ENCODE peak calls at places on chromosome 18, in four cellular contexts. One of them, this sample, is unnamed.

GRCh38 chr18:31643003-31643402 is 41.4 kb downstream of the B4GALT6 start:
- DNase-seq in HepG2: no peak
- DNase-seq in H1: no peak
- DNase-seq in K562: no peak
- DNase-seq in this sample: no peak

GRCh38 chr18:32021756-32022564 is 3.3 kb downstream of the RNF125 start:
- DNase-seq in HepG2: no peak
- DNase-seq in H1: no peak
- DNase-seq in K562: no peak
- DNase-seq in this sample: no peak

GRCh38 chr18:44341759-44342158 is 338.9 kb upstream of the SETBP1 start:
- DNase-seq in HepG2: no peak
- DNase-seq in H1: no peak
- DNase-seq in K562: no peak
- DNase-seq in this sample: no peak

GRCh38 chr18:32803571-32803970 is 30.7 kb upstream of the KLHL14 start:
- DNase-seq in HepG2: peak; percentile 99
- DNase-seq in H1: no peak
- DNase-seq in K562: no peak
- DNase-seq in this sample: no peak

GRCh38 chr18:67766930-67767329 is 250.4 kb upstream of the DSEL start:
- DNase-seq in HepG2: no peak
- DNase-seq in H1: no peak
- DNase-seq in K562: no peak
- DNase-seq in this sample: peak; percentile 70

GRCh38 chr18:5304232-5304631 is 8.7 kb upstream of the ZBTB14 start:
- DNase-seq in HepG2: peak; percentile 25
- DNase-seq in H1: no peak
- DNase-seq in K562: no peak
- DNase-seq in this sample: no peak

GRCh38 chr18:23810396-23810795 is 121.1 kb downstream of the LAMA3 start:
- DNase-seq in HepG2: no peak
- DNase-seq in H1: no peak
- DNase-seq in K562: no peak
- DNase-seq in this sample: no peak

GRCh38 chr18:14976736-14977430 is 228.9 kb downstream of the ANKRD30B start:
- DNase-seq in HepG2: no peak
- DNase-seq in H1: no peak
- DNase-seq in K562: no peak
- DNase-seq in this sample: no peak

GRCh38 chr18:44920441-44920840 is 239.8 kb downstream of the SETBP1 start:
- DNase-seq in HepG2: no peak
- DNase-seq in H1: no peak
- DNase-seq in K562: no peak
- DNase-seq in this sample: no peak

GRCh38 chr18:41073372-41073954 is 881.6 kb upstream of the PIK3C3 start:
- DNase-seq in HepG2: no peak
- DNase-seq in H1: no peak
- DNase-seq in K562: no peak
- DNase-seq in this sample: no peak

GRCh38 chr18:79596451-79597175 is 83.0 kb upstream of the CTDP1 start:
- DNase-seq in HepG2: no peak
- DNase-seq in H1: no peak
- DNase-seq in K562: no peak
- DNase-seq in this sample: no peak

GRCh38 chr18:52348209-52348608 is 8.2 kb downstream of the DCC start:
- DNase-seq in HepG2: peak; percentile 28
- DNase-seq in H1: peak; percentile 64
- DNase-seq in K562: peak; percentile 38
- DNase-seq in this sample: peak; percentile 42

GRCh38 chr18:80154293-80154692 is 45.2 kb downstream of the ADNP2 start:
- DNase-seq in HepG2: peak; percentile 30
- DNase-seq in H1: no peak
- DNase-seq in K562: peak; percentile 13
- DNase-seq in this sample: peak; percentile 42

GRCh38 chr18:51028201-51028805 is 1.7 kb upstream of the SMAD4 start:
- DNase-seq in HepG2: peak; percentile 65
- DNase-seq in H1: no peak
- DNase-seq in K562: no peak
- DNase-seq in this sample: peak; percentile 24

GRCh38 chr18:45910405-45911023 is 56.6 kb downstream of the EPG5 start:
- DNase-seq in HepG2: peak; percentile 44
- DNase-seq in H1: peak; percentile 72
- DNase-seq in K562: peak; percentile 41
- DNase-seq in this sample: peak; percentile 46

GRCh38 chr18:36688020-36688965 is 140.5 kb downstream of the TPGS2 start:
- DNase-seq in HepG2: peak; percentile 52
- DNase-seq in H1: peak; percentile 86
- DNase-seq in K562: peak; percentile 79
- DNase-seq in this sample: peak; percentile 48

GRCh38 chr18:79195716-79196683 is 126.8 kb downstream of the ATP9B start:
- DNase-seq in HepG2: no peak
- DNase-seq in H1: no peak
- DNase-seq in K562: no peak
- DNase-seq in this sample: no peak

GRCh38 chr18:21074336-21075323 is 37.0 kb downstream of the ROCK1 start:
- DNase-seq in HepG2: no peak
- DNase-seq in H1: no peak
- DNase-seq in K562: no peak
- DNase-seq in this sample: no peak

GRCh38 chr18:36772339-36772738 is 56.5 kb downstream of the TPGS2 start:
- DNase-seq in HepG2: no peak
- DNase-seq in H1: no peak
- DNase-seq in K562: no peak
- DNase-seq in this sample: no peak

GRCh38 chr18:51724790-51725721 is 527.6 kb upstream of the MEX3C start:
- DNase-seq in HepG2: no peak
- DNase-seq in H1: no peak
- DNase-seq in K562: no peak
- DNase-seq in this sample: no peak

GRCh38 chr18:25915907-25916306 is 174.5 kb downstream of the SS18 start:
- DNase-seq in HepG2: no peak
- DNase-seq in H1: no peak
- DNase-seq in K562: no peak
- DNase-seq in this sample: no peak

GRCh38 chr18:77082316-77082715 is 50.3 kb downstream of the MBP start:
- DNase-seq in HepG2: no peak
- DNase-seq in H1: no peak
- DNase-seq in K562: no peak
- DNase-seq in this sample: no peak

GRCh38 chr18:6055711-6056110 is 160.4 kb upstream of the TMEM200C start:
- DNase-seq in HepG2: no peak
- DNase-seq in H1: no peak
- DNase-seq in K562: no peak
- DNase-seq in this sample: no peak

GRCh38 chr18:63149200-63149587 is 170.4 kb downstream of the BCL2 start:
- DNase-seq in HepG2: no peak
- DNase-seq in H1: no peak
- DNase-seq in K562: no peak
- DNase-seq in this sample: no peak

GRCh38 chr18:79413426-79413825 is 17.7 kb downstream of the NFATC1 start:
- DNase-seq in HepG2: no peak
- DNase-seq in H1: no peak
- DNase-seq in K562: no peak
- DNase-seq in this sample: no peak

GRCh38 chr18:906416-907170 is 1.9 kb downstream of the ADCYAP1 start:
- DNase-seq in HepG2: no peak
- DNase-seq in H1: peak; percentile 85
- DNase-seq in K562: no peak
- DNase-seq in this sample: no peak

GRCh38 chr18:12891561-12891960 is 7.5 kb upstream of the PTPN2 start:
- DNase-seq in HepG2: no peak
- DNase-seq in H1: no peak
- DNase-seq in K562: no peak
- DNase-seq in this sample: no peak

GRCh38 chr18:12886498-12887126 is 2.6 kb upstream of the PTPN2 start:
- DNase-seq in HepG2: peak; percentile 52
- DNase-seq in H1: no peak
- DNase-seq in K562: no peak
- DNase-seq in this sample: peak; percentile 56

GRCh38 chr18:12895016-12895415 is 11.0 kb upstream of the PTPN2 start:
- DNase-seq in HepG2: no peak
- DNase-seq in H1: no peak
- DNase-seq in K562: no peak
- DNase-seq in this sample: no peak

GRCh38 chr18:12890964-12891363 is 6.9 kb upstream of the PTPN2 start:
- DNase-seq in HepG2: no peak
- DNase-seq in H1: no peak
- DNase-seq in K562: no peak
- DNase-seq in this sample: no peak

DNA sequence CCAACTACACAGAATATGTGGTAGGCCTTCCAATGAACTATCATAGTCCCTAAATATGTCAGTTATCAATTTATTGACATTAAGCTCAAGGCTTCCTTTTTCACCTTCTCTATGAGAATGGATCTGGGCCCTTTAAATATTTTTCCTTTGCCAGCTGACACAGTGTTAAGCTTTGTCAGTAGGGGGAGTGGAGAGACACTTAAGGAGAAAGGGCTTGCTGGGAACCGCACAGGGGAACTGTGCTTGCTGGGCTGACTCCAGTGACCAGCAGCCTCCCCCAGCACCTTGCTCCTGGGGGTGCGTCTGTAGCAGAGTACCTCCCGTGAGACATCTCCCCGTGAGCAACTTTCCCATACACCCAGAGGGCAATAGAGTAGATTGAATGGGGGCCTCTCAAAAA is 6.5 kb upstream of the PTPN2 start:
- DNase-seq in HepG2: peak; percentile 45
- DNase-seq in H1: no peak
- DNase-seq in K562: no peak
- DNase-seq in this sample: no peak
- TF ChIP-seq PHF8 in HepG2: no peak
- TF ChIP-seq PHF8 in H1: no peak
- TF ChIP-seq PHF8 in K562: no peak
- TF ChIP-seq PHF8 in this sample: no peak

GRCh38 chr18:48808476-48808875 is 142.3 kb downstream of the SMAD7 start:
- DNase-seq in HepG2: no peak
- DNase-seq in H1: no peak
- DNase-seq in K562: no peak
- DNase-seq in this sample: no peak

GRCh38 chr18:48810805-48811204 is 140.0 kb downstream of the SMAD7 start:
- DNase-seq in HepG2: no peak
- DNase-seq in H1: no peak
- DNase-seq in K562: no peak
- DNase-seq in this sample: no peak

GRCh38 chr18:48809365-48809764 is 141.4 kb downstream of the SMAD7 start:
- DNase-seq in HepG2: no peak
- DNase-seq in H1: no peak
- DNase-seq in K562: no peak
- DNase-seq in this sample: no peak

GRCh38 chr18:48813833-48814489 is 136.8 kb downstream of the SMAD7 start:
- DNase-seq in HepG2: no peak
- DNase-seq in H1: peak; percentile 33
- DNase-seq in K562: peak; percentile 32
- DNase-seq in this sample: no peak

DNA sequence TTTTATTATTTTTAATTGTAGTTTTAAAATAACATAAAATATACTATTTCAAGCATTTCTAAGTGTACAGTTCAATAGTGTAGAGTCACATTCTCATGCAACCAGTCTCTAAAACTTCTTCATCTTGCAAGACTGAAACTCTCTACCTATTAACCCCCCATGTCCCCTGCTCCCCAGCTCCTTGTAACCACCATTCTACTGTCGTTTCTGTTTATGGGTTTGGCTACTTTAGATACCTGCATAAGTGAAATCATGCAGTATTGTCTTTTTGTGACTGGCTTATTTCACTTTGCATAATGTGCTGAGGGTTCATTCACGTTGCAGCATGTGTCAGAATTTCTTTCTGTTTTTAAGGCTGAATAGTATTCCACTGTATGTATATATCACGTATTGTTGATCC is 139.4 kb downstream of the SMAD7 start:
- DNase-seq in HepG2: no peak
- DNase-seq in H1: no peak
- DNase-seq in K562: no peak
- DNase-seq in this sample: no peak
- TF ChIP-seq JUN in HepG2: no peak
- TF ChIP-seq JUN in H1: no peak
- TF ChIP-seq JUN in K562: no peak
- TF ChIP-seq JUN in this sample: no peak

GRCh38 chr18:13374468-13375301 is 156.1 kb downstream of the LDLRAD4 start:
- DNase-seq in HepG2: no peak
- DNase-seq in H1: no peak
- DNase-seq in K562: no peak
- DNase-seq in this sample: no peak

GRCh38 chr18:13371689-13372404 is 153.3 kb downstream of the LDLRAD4 start:
- DNase-seq in HepG2: no peak
- DNase-seq in H1: no peak
- DNase-seq in K562: no peak
- DNase-seq in this sample: no peak

GRCh38 chr18:13375302-13376255 is 157.0 kb downstream of the LDLRAD4 start:
- DNase-seq in HepG2: no peak
- DNase-seq in H1: no peak
- DNase-seq in K562: no peak
- DNase-seq in this sample: peak; percentile 61

GRCh38 chr18:13372405-13372995 is 153.9 kb downstream of the LDLRAD4 start:
- DNase-seq in HepG2: no peak
- DNase-seq in H1: no peak
- DNase-seq in K562: no peak
- DNase-seq in this sample: no peak

GRCh38 chr18:13374096-13374467 is 155.5 kb downstream of the LDLRAD4 start:
- DNase-seq in HepG2: no peak
- DNase-seq in H1: no peak
- DNase-seq in K562: no peak
- DNase-seq in this sample: no peak
- TF ChIP-seq PHF8 in HepG2: no peak
- TF ChIP-seq PHF8 in H1: no peak
- TF ChIP-seq PHF8 in K562: no peak
- TF ChIP-seq PHF8 in this sample: no peak

DNA sequence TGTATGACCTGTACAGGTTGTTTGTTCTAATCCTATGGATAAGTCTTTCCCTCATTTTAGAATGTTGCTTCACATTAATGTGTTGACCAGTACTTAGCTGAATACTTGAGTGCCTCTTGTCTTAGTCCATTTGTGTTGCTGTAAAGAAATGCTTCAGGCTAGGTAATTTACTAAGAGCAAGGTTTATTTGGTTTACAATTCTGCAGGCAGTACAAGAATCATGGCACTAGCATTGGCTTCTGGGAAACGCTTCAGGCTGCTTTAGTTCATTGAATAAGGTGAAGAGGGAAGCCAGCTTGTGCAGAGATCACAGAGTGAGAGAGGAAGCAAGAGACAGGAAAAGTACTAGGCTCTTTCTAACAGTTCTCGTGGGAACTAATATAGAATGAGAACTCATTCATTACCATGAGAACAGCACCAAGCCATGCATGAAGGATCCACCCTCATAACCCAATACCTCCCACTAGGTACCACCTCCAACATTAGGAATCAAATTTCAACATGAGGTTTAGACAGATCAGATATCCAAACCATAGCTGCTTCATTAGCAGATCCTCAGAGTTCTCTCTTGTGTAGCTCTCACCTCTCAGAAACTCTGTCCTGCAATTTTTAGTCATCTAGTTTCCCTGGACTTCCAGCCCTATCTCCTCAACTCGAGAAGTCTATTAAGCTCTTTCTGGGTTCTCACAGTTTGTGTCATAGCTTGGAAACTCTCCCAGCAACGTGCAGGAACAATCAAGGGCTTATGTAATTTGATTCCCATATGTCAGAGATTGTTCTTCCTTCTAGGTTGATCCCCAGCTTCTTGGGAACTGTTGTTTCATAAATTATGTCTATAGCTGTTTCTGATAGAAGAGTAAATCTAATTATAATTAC is 2082.3 kb upstream of the CELF4 start:
- DNase-seq in HepG2: no peak
- DNase-seq in H1: no peak
- DNase-seq in K562: no peak
- DNase-seq in this sample: peak; percentile 1
- TF ChIP-seq JUN in HepG2: no peak
- TF ChIP-seq JUN in H1: no peak
- TF ChIP-seq JUN in K562: no peak
- TF ChIP-seq JUN in this sample: no peak